ENCODE peak calls at places on chromosomes 7 and 10, in seven cellular contexts. U, A, S, M, X, V and L are unnamed samples.

GRCh38 chr10:123367181-123367580 is 213.0 kb downstream of the BUB3 start:
- DNase-seq in U (no peak), A (peak; percentile 13), S (no peak), M (no peak), X (no peak), V (no peak), L (no peak)

GRCh38 chr7:132614428-132615076 is 38.3 kb upstream of the PLXNA4 start:
- DNase-seq in U (no peak), A (no peak), S (no peak), M (no peak), X (no peak), V (no peak), L (no peak)

GRCh38 chr7:85000973-85001372 is 185.9 kb downstream of the SEMA3D start:
- DNase-seq in U (no peak), A (no peak), S (no peak), M (no peak), X (no peak), V (no peak), L (no peak)

GRCh38 chr10:112613620-112614019 is 166.6 kb downstream of the VTI1A start:
- DNase-seq in U (no peak), A (no peak), S (no peak), M (no peak), X (no peak), V (no peak), L (no peak)

GRCh38 chr7:45293295-45293942 is 135.8 kb downstream of the RAMP3 start:
- DNase-seq in U (no peak), A (no peak), S (no peak), M (no peak), X (no peak), V (no peak), L (no peak)

GRCh38 chr10:68598978-68599753 is 39.0 kb downstream of the TET1 start:
- DNase-seq in U (no peak), A (peak; percentile 7), S (peak; percentile 36), M (no peak), X (no peak), V (no peak), L (no peak)

GRCh38 chr7:29228289-29229011 is 33.9 kb downstream of the CHN2 start:
- DNase-seq in U (no peak), A (no peak), S (no peak), M (no peak), X (no peak), V (no peak), L (no peak)

GRCh38 chr10:86374664-86375063 is 8.1 kb upstream of the GRID1 start:
- DNase-seq in U (peak; percentile 33), A (no peak), S (no peak), M (no peak), X (no peak), V (no peak), L (no peak)

GRCh38 chr7:50714851-50715250 is 67.8 kb downstream of the GRB10 start:
- DNase-seq in U (no peak), A (no peak), S (peak; percentile 85), M (no peak), X (no peak), V (no peak), L (no peak)

GRCh38 chr10:13462551-13462950 is 66.3 kb downstream of the BEND7 start:
- DNase-seq in U (no peak), A (no peak), S (no peak), M (no peak), X (no peak), V (no peak), L (no peak)